ENCODE peak calls at places on chromosomes 16 and 17, in five cellular contexts. One of them, this sample, is unnamed.

GRCh38 chr16:9072806-9073341 is 18.6 kb upstream of the HAPSTR1 start:
- DNase-seq in GM06990: peak
- DNase-seq in tibial nerve: no peak
- DNase-seq in esophagus squamous epithelium: no peak
- DNase-seq in tibial artery: no peak
- DNase-seq in this sample: peak

GRCh38 chr16:88378836-88379693 is 3.7 kb upstream of the ZNF469 start:
- DNase-seq in GM06990: no peak
- DNase-seq in tibial nerve: no peak
- DNase-seq in esophagus squamous epithelium: no peak
- DNase-seq in tibial artery: no peak
- DNase-seq in this sample: no peak

GRCh38 chr17:55605705-55606104 is 94.5 kb upstream of the SMIM36 start:
- DNase-seq in GM06990: no peak
- DNase-seq in tibial nerve: no peak
- DNase-seq in esophagus squamous epithelium: no peak
- DNase-seq in tibial artery: no peak
- DNase-seq in this sample: no peak

GRCh38 chr16:29790949-29791844 is 646 bp downstream of the KIF22 start:
- DNase-seq in GM06990: no peak
- DNase-seq in tibial nerve: no peak
- DNase-seq in esophagus squamous epithelium: no peak
- DNase-seq in tibial artery: no peak
- DNase-seq in this sample: no peak

GRCh38 chr16:68447721-68448359 is 468 bp downstream of the SMPD3 start:
- DNase-seq in GM06990: no peak
- DNase-seq in tibial nerve: no peak
- DNase-seq in esophagus squamous epithelium: no peak
- DNase-seq in tibial artery: no peak
- DNase-seq in this sample: no peak

GRCh38 chr16:7363397-7364053 is 30.9 kb downstream of the RBFOX1 start:
- DNase-seq in GM06990: no peak
- DNase-seq in tibial nerve: no peak
- DNase-seq in esophagus squamous epithelium: no peak
- DNase-seq in tibial artery: no peak
- DNase-seq in this sample: no peak

GRCh38 chr17:65385726-65386125 is 175.7 kb downstream of the AXIN2 start:
- DNase-seq in GM06990: no peak
- DNase-seq in tibial nerve: no peak
- DNase-seq in esophagus squamous epithelium: no peak
- DNase-seq in tibial artery: no peak
- DNase-seq in this sample: no peak

GRCh38 chr16:57533618-57534336 is 2.6 kb downstream of the CCDC102A start:
- DNase-seq in GM06990: no peak
- DNase-seq in tibial nerve: no peak
- DNase-seq in esophagus squamous epithelium: no peak
- DNase-seq in tibial artery: no peak
- DNase-seq in this sample: no peak

GRCh38 chr17:63445571-63446217 is 412 bp downstream of the CYB561 start:
- DNase-seq in GM06990: peak
- DNase-seq in tibial nerve: no peak
- DNase-seq in esophagus squamous epithelium: no peak
- DNase-seq in tibial artery: no peak
- DNase-seq in this sample: peak

GRCh38 chr16:4373909-4374742 is 2.5 kb downstream of the VASN start:
- DNase-seq in GM06990: no peak
- DNase-seq in tibial nerve: peak
- DNase-seq in esophagus squamous epithelium: no peak
- DNase-seq in tibial artery: peak
- DNase-seq in this sample: peak

GRCh38 chr16:1337486-1337885 is 4.0 kb downstream of the BAIAP3 start:
- DNase-seq in GM06990: no peak
- DNase-seq in tibial nerve: no peak
- DNase-seq in esophagus squamous epithelium: no peak
- DNase-seq in tibial artery: no peak
- DNase-seq in this sample: no peak

GRCh38 chr17:31544186-31544585 is 152.7 kb downstream of the RAB11FIP4 start:
- DNase-seq in GM06990: no peak
- DNase-seq in tibial nerve: no peak
- DNase-seq in esophagus squamous epithelium: no peak
- DNase-seq in tibial artery: no peak
- DNase-seq in this sample: no peak

GRCh38 chr16:85376292-85377095 is 236.6 kb upstream of the GSE1 start:
- DNase-seq in GM06990: no peak
- DNase-seq in tibial nerve: no peak
- DNase-seq in esophagus squamous epithelium: no peak
- DNase-seq in tibial artery: peak
- DNase-seq in this sample: no peak

GRCh38 chr17:62790554-62790953 is 17.6 kb downstream of the MARCHF10 start:
- DNase-seq in GM06990: no peak
- DNase-seq in tibial nerve: no peak
- DNase-seq in esophagus squamous epithelium: no peak
- DNase-seq in tibial artery: no peak
- DNase-seq in this sample: peak

GRCh38 chr17:27503636-27504035 is 47.4 kb downstream of the KSR1 start:
- DNase-seq in GM06990: no peak
- DNase-seq in tibial nerve: no peak
- DNase-seq in esophagus squamous epithelium: no peak
- DNase-seq in tibial artery: no peak
- DNase-seq in this sample: no peak

GRCh38 chr16:81167851-81168250 is 70.6 kb upstream of the BCO1 start:
- DNase-seq in GM06990: no peak
- DNase-seq in tibial nerve: no peak
- DNase-seq in esophagus squamous epithelium: no peak
- DNase-seq in tibial artery: peak
- DNase-seq in this sample: no peak

GRCh38 chr17:58531661-58532554 is 17.5 kb upstream of the MTMR4 start:
- DNase-seq in GM06990: peak
- DNase-seq in tibial nerve: no peak
- DNase-seq in esophagus squamous epithelium: no peak
- DNase-seq in tibial artery: peak
- DNase-seq in this sample: peak

GRCh38 chr16:81519298-81520150 is 74.9 kb downstream of the CMIP start:
- DNase-seq in GM06990: no peak
- DNase-seq in tibial nerve: no peak
- DNase-seq in esophagus squamous epithelium: no peak
- DNase-seq in tibial artery: no peak
- DNase-seq in this sample: no peak

GRCh38 chr16:74605746-74606520 is 981 bp downstream of the GLG1 start:
- DNase-seq in GM06990: no peak
- DNase-seq in tibial nerve: no peak
- DNase-seq in esophagus squamous epithelium: no peak
- DNase-seq in tibial artery: no peak
- DNase-seq in this sample: no peak

GRCh38 chr17:72411124-72411563 is 290.3 kb downstream of the SOX9 start:
- DNase-seq in GM06990: no peak
- DNase-seq in tibial nerve: no peak
- DNase-seq in esophagus squamous epithelium: no peak
- DNase-seq in tibial artery: no peak
- DNase-seq in this sample: no peak

GRCh38 chr16:89013111-89013510 is 36.1 kb upstream of the CBFA2T3 start:
- DNase-seq in GM06990: no peak
- DNase-seq in tibial nerve: no peak
- DNase-seq in esophagus squamous epithelium: no peak
- DNase-seq in tibial artery: no peak
- DNase-seq in this sample: no peak

GRCh38 chr17:83089322-83090156 is 10.1 kb downstream of the METRNL start:
- DNase-seq in GM06990: no peak
- DNase-seq in tibial nerve: no peak
- DNase-seq in esophagus squamous epithelium: no peak
- DNase-seq in tibial artery: peak
- DNase-seq in this sample: no peak

GRCh38 chr16:4908854-4909401 is 28.0 kb downstream of the PPL start:
- DNase-seq in GM06990: no peak
- DNase-seq in tibial nerve: no peak
- DNase-seq in esophagus squamous epithelium: no peak
- DNase-seq in tibial artery: no peak
- DNase-seq in this sample: no peak

GRCh38 chr17:81039854-81040758 is 5.2 kb downstream of the BAIAP2 start:
- DNase-seq in GM06990: no peak
- DNase-seq in tibial nerve: no peak
- DNase-seq in esophagus squamous epithelium: no peak
- DNase-seq in tibial artery: no peak
- DNase-seq in this sample: peak

GRCh38 chr17:66459811-66460270 is 157.4 kb downstream of the PRKCA start:
- DNase-seq in GM06990: no peak
- DNase-seq in tibial nerve: peak
- DNase-seq in esophagus squamous epithelium: no peak
- DNase-seq in tibial artery: peak
- DNase-seq in this sample: peak

GRCh38 chr17:83053779-83054451 is 25.5 kb upstream of the METRNL start:
- DNase-seq in GM06990: no peak
- DNase-seq in tibial nerve: peak
- DNase-seq in esophagus squamous epithelium: no peak
- DNase-seq in tibial artery: peak
- DNase-seq in this sample: no peak

GRCh38 chr17:39563476-39563875 is 44.2 kb downstream of the NEUROD2 start:
- DNase-seq in GM06990: no peak
- DNase-seq in tibial nerve: no peak
- DNase-seq in esophagus squamous epithelium: no peak
- DNase-seq in tibial artery: no peak
- DNase-seq in this sample: peak

GRCh38 chr17:19000531-19001011 is 4.0 kb downstream of the FAM83G start:
- DNase-seq in GM06990: no peak
- DNase-seq in tibial nerve: no peak
- DNase-seq in esophagus squamous epithelium: no peak
- DNase-seq in tibial artery: no peak
- DNase-seq in this sample: peak

GRCh38 chr16:1331712-1332617 is 1.5 kb upstream of the BAIAP3 start:
- DNase-seq in GM06990: peak
- DNase-seq in tibial nerve: peak
- DNase-seq in esophagus squamous epithelium: no peak
- DNase-seq in tibial artery: no peak
- DNase-seq in this sample: peak

GRCh38 chr17:66930933-66931332 is 33.6 kb upstream of the CACNG4 start:
- DNase-seq in GM06990: no peak
- DNase-seq in tibial nerve: no peak
- DNase-seq in esophagus squamous epithelium: no peak
- DNase-seq in tibial artery: no peak
- DNase-seq in this sample: no peak

DNA sequence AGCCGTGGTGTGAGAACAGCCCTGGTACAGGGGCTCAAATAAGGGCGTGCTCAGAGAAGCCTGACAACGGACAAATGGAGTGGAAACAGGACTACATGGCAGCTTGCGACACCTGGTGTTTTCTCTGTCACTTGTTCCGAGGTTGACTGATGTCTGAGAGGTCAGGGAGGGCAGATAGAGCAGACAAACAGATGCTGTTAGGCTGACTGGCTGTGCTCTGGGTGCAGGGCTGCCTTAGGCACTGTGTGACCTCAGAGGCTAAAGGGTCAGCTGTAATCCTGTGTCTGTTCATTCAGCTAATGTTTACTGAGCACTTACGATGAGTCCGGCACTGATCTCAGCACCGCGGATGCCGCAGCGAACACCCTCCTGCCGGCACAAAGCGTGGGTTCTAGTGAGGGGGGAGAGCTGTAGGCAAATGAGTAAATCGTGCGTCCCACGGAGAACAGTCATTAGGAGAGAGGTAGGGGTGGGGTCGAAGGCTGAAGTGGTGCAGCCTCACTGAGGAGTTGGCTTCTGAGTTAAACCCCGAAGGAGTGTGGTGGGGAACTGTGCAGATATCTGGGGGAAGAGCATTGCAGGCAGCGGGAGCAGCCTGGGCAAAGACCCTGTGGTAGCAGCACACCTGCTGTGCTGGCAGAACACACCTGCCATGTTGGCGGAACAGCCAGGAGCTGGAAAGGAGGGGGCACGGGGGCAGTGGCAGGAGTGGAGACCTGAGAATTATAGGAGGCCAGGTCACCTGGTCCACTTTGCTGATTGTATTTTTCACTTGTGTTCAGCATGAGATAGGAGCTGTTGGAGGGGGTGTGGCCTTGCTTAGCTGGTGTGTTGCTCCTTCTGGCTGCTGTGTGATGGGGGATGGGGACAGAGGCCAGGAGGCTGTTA is 35.0 kb downstream of the GPT2 start:
- DNase-seq in GM06990: peak
- DNase-seq in tibial nerve: no peak
- DNase-seq in esophagus squamous epithelium: no peak
- DNase-seq in tibial artery: no peak
- DNase-seq in this sample: no peak
- TF ChIP-seq CTCF in GM06990: peak
- TF ChIP-seq CTCF in tibial nerve: no peak
- TF ChIP-seq CTCF in esophagus squamous epithelium: no peak
- TF ChIP-seq CTCF in tibial artery: no peak
- TF ChIP-seq CTCF in this sample: no peak

GRCh38 chr17:1697681-1698080 is 12.5 kb downstream of the TLCD2 start:
- DNase-seq in GM06990: no peak
- DNase-seq in tibial nerve: no peak
- DNase-seq in esophagus squamous epithelium: no peak
- DNase-seq in tibial artery: no peak
- DNase-seq in this sample: no peak
- H3K4me3 ChIP-seq in GM06990: no peak
- H3K4me3 ChIP-seq in tibial nerve: no peak
- H3K4me3 ChIP-seq in esophagus squamous epithelium: no peak
- H3K4me3 ChIP-seq in tibial artery: no peak
- H3K4me3 ChIP-seq in this sample: no peak

GRCh38 chr17:75773121-75773807 is 8.3 kb upstream of the GALK1 start:
- DNase-seq in GM06990: no peak
- DNase-seq in tibial nerve: no peak
- DNase-seq in esophagus squamous epithelium: no peak
- DNase-seq in tibial artery: no peak
- DNase-seq in this sample: no peak
- TF ChIP-seq CTCF in GM06990: no peak
- TF ChIP-seq CTCF in tibial nerve: no peak
- TF ChIP-seq CTCF in esophagus squamous epithelium: no peak
- TF ChIP-seq CTCF in tibial artery: no peak
- TF ChIP-seq CTCF in this sample: no peak

GRCh38 chr16:70380205-70380918 is 33.7 kb downstream of the DDX19A start:
- DNase-seq in GM06990: peak
- DNase-seq in tibial nerve: peak
- DNase-seq in esophagus squamous epithelium: no peak
- DNase-seq in tibial artery: no peak
- DNase-seq in this sample: peak
- H3K4me3 ChIP-seq in GM06990: peak
- H3K4me3 ChIP-seq in tibial nerve: peak
- H3K4me3 ChIP-seq in esophagus squamous epithelium: peak
- H3K4me3 ChIP-seq in tibial artery: peak
- H3K4me3 ChIP-seq in this sample: peak

GRCh38 chr17:35804658-35805192 is 4.6 kb upstream of the TAF15 start:
- DNase-seq in GM06990: peak
- DNase-seq in tibial nerve: peak
- DNase-seq in esophagus squamous epithelium: no peak
- DNase-seq in tibial artery: no peak
- DNase-seq in this sample: peak
- TF ChIP-seq CTCF in GM06990: peak
- TF ChIP-seq CTCF in tibial nerve: peak
- TF ChIP-seq CTCF in esophagus squamous epithelium: peak
- TF ChIP-seq CTCF in tibial artery: peak
- TF ChIP-seq CTCF in this sample: peak

This sample was measured in fibroblast of pulmonary artery.